ENCODE peak calls at places on chromosomes 7 and 10, in five cellular contexts. F is right lobe of liver, K is HepG2, X is A549, P is adrenal gland. U is an unnamed sample.
A peak's percentile ranks its signal among the peaks of the same experiment; 100 is the strongest.

GRCh38 chr7:25886387-25887240 is 265.4 kb upstream of the NFE2L3 start:
- DNase-seq in F (no peak), K (no peak), X (no peak), P (no peak), U (no peak)

GRCh38 chr10:18005781-18006456 is 54.2 kb downstream of the SLC39A12 start:
- DNase-seq in F (no peak), K (no peak), X (no peak), P (peak; percentile 15), U (no peak)

GRCh38 chr7:44765579-44766415 is 17.1 kb downstream of the ZMIZ2 start:
- DNase-seq in F (no peak), K (no peak), X (no peak), P (no peak), U (no peak)

GRCh38 chr10:35795131-35795819 is 153.2 kb upstream of the FZD8 start:
- DNase-seq in F (no peak), K (no peak), X (no peak), P (no peak), U (no peak)

GRCh38 chr10:1440897-1441296 is 296.4 kb downstream of the ADARB2 start:
- DNase-seq in F (no peak), K (no peak), X (no peak), P (no peak), U (no peak)

GRCh38 chr10:3714526-3714925 is 70.5 kb downstream of the KLF6 start:
- DNase-seq in F (no peak), K (no peak), X (no peak), P (no peak), U (no peak)

GRCh38 chr10:97810476-97810875 is 38.7 kb upstream of the SFRP5 start:
- DNase-seq in F (no peak), K (peak; percentile 9), X (no peak), P (no peak), U (no peak)

GRCh38 chr7:1939434-1940401 is 269.6 kb downstream of the ELFN1 start:
- DNase-seq in F (peak; percentile 30), K (no peak), X (no peak), P (no peak), U (no peak)

GRCh38 chr7:75914655-75915415 is at the start of gene POR:
- DNase-seq in F (peak; percentile 95), K (peak; percentile 85), X (peak; percentile 86), P (peak; percentile 95), U (peak; percentile 94)

GRCh38 chr10:14749051-14749809 is 25.5 kb downstream of the FAM107B start:
- DNase-seq in F (peak; percentile 61), K (peak; percentile 21), X (no peak), P (peak; percentile 38), U (no peak)

GRCh38 chr7:767941-768729 is 41.1 kb upstream of the PRKAR1B start:
- DNase-seq in F (no peak), K (no peak), X (no peak), P (peak; percentile 44), U (no peak)

GRCh38 chr7:13794581-13794980 is 194.9 kb downstream of the ETV1 start:
- DNase-seq in F (no peak), K (no peak), X (no peak), P (no peak), U (no peak)

GRCh38 chr7:18221377-18222290 is 194.0 kb upstream of the PRPS1L1 start:
- DNase-seq in F (no peak), K (no peak), X (no peak), P (no peak), U (no peak)

GRCh38 chr7:143882020-143882610 is 19.9 kb downstream of the TCAF1 start:
- DNase-seq in F (peak; percentile 42), K (peak; percentile 87), X (no peak), P (peak; percentile 68), U (no peak)

GRCh38 chr10:117946525-117947070 is 100.1 kb downstream of the RAB11FIP2 start:
- DNase-seq in F (no peak), K (no peak), X (no peak), P (no peak), U (peak; percentile 13)

GRCh38 chr7:102288285-102288930 is 1.7 kb downstream of the SH2B2 start:
- DNase-seq in F (no peak), K (no peak), X (no peak), P (no peak), U (no peak)

GRCh38 chr10:43209651-43210141 is 57.2 kb downstream of the RASGEF1A start:
- DNase-seq in F (peak; percentile 14), K (no peak), X (no peak), P (no peak), U (no peak)

GRCh38 chr7:69814421-69814962 is 216.2 kb downstream of the AUTS2 start:
- DNase-seq in F (no peak), K (no peak), X (no peak), P (no peak), U (no peak)

GRCh38 chr7:89661876-89662275 is 492.4 kb upstream of the STEAP1 start:
- DNase-seq in F (no peak), K (no peak), X (no peak), P (no peak), U (no peak)

GRCh38 chr7:94440460-94441039 is 45.9 kb downstream of the COL1A2 start:
- DNase-seq in F (no peak), K (peak; percentile 68), X (no peak), P (no peak), U (no peak)

GRCh38 chr7:39240864-39241263 is 263.2 kb downstream of the POU6F2 start:
- DNase-seq in F (no peak), K (no peak), X (no peak), P (no peak), U (no peak)

GRCh38 chr10:102502029-102502336 is 529 bp downstream of the ACTR1A start:
- DNase-seq in F (peak; percentile 99), K (peak; percentile 97), X (peak; percentile 98), P (peak; percentile 99), U (peak; percentile 91)

GRCh38 chr10:102504976-102505300 is 1.2 kb downstream of the SUFU start:
- DNase-seq in F (no peak), K (no peak), X (no peak), P (no peak), U (no peak)

GRCh38 chr10:102505462-102506115 is 1.8 kb downstream of the SUFU start:
- DNase-seq in F (no peak), K (no peak), X (no peak), P (no peak), U (no peak)

GRCh38 chr10:102504179-102504975 is 605 bp downstream of the SUFU start:
- DNase-seq in F (peak; percentile 55), K (no peak), X (no peak), P (peak; percentile 41), U (no peak)

DNA sequence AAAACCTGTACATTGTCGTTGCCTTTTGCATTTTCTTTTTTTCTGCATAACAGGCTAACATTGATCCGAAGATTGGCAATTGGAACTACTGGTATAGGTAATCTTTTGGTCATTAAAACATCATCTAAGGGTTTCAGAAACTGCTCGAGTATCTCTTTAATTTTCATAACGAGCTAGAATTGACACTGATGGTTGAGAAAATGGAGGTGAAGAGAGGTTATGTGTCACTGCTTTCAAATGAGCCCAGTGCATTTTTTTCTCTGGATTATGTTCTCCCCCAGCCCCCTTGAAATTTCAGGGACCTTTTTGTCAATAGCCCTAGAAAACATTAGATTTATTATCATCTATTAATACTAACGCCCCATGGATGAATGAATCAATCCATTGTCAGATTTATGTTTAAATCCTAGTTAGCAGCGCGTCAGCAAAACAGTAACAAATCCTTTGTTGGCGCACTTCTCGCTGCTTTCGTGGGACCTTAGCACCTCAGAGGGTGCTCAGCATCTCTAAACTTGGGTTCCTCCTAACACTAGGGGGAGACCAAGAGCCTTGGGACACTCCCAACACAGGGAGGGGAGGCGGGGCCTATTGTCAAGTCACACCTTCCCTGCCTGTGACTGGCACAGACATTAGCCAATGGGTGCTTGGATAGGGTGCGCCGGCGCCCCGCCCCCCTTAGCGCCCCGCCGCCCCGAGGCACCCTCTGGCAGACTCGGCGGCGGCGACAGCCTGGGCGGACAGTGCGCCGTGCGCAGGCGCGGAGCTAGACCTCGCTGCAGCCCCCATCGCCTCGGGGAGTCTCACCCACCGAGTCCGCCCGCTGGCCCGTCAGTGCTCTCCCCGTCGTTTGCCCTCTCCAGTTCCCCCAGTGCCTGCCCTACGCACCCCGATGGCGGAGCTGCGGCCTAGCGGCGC is at the start of gene SUFU:
- DNase-seq in F (peak; percentile 97), K (peak; percentile 98), X (peak; percentile 88), P (peak; percentile 99), U (peak; percentile 84)
- TF ChIP-seq POLR2A in F (peak; percentile 62), K (peak; percentile 55), X (peak; percentile 96), P (peak; percentile 53), U (peak; percentile 95)

DNA sequence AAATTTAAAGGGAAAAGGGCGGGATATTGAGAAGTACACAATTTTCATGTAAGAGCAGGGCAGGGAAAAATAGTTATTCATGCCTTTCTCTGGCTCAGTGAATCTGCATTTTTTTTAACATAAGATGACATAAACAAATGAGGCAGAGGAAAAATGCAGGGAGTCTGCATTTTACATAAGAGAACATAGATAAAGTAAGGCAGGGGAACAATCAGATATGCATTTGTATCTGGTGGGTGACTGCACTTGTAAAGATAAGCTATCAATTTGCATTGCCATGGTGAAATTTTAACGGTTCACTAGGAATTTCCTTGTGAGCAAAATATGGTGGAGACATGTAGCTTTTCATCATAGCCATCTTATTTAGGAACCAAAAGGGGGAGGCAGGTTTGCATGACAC is 33.5 kb downstream of the ALOX5 start:
- DNase-seq in F (no peak), K (no peak), X (no peak), P (no peak), U (no peak)
- TF ChIP-seq POLR2A in F (no peak), K (no peak), X (no peak), P (no peak), U (no peak)

DNA sequence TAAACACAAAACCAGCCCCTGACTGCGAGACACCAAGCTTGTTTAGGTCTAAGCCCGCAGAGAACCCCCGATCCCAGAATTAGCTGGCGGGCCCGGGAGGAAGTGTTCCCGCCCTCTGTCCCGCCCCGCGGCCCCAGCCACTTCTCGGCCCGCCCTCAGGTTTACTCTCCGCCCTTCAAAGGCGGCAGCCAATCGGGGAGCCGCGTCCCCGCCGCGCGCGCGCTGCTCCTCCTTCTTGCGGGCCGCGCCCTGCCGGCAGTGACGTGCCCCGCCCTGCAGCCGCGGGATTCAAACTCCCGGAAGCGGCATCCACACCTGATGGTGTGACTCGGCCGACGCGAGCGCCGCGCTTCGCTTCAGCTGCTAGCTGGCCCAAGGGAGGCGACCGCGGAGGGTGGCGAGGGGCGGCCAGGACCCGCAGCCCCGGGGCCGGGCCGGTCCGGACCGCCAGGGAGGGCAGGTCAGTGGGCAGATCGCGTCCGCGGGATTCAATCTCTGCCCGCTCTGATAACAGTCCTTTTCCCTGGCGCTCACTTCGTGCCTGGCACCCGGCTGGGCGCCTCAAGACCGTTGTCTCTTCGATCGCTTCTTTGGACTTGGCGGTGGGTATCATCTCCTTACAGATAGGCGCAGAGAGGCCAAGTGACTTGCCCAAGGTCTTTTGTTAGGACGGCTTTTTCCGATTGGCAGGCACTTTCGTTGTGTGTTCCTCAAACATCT is at the start of gene CEP55:
- DNase-seq in F (peak; percentile 97), K (peak; percentile 86), X (peak; percentile 84), P (peak; percentile 92), U (peak; percentile 90)
- TF ChIP-seq POLR2A in F (no peak), K (peak; percentile 43), X (peak; percentile 55), P (no peak), U (peak; percentile 74)

GRCh38 chr7:155295511-155295910 is 2.2 kb upstream of the INSIG1 start:
- DNase-seq in F (no peak), K (no peak), X (no peak), P (no peak), U (no peak)

GRCh38 chr7:155298288-155298833 is 683 bp downstream of the INSIG1 start:
- DNase-seq in F (no peak), K (no peak), X (no peak), P (peak; percentile 21), U (no peak)

GRCh38 chr7:155297517-155298287 is at the start of gene INSIG1:
- DNase-seq in F (peak; percentile 95), K (no peak), X (peak; percentile 86), P (peak; percentile 93), U (peak; percentile 89)

GRCh38 chr7:155296006-155296787 is 1.5 kb upstream of the INSIG1 start:
- DNase-seq in F (no peak), K (no peak), X (no peak), P (no peak), U (no peak)

GRCh38 chr7:155296788-155297516 is 726 bp upstream of the INSIG1 start:
- DNase-seq in F (peak; percentile 76), K (no peak), X (peak; percentile 49), P (peak; percentile 80), U (peak; percentile 71)
- TF ChIP-seq POLR2A in F (no peak), K (no peak), X (no peak), P (no peak), U (no peak)